ENCODE peak calls at places on chromosomes 2 and 18, in ten cellular contexts. I, Z, J, V, A, U, N, F, P and O are unnamed samples. For H3K9me3 and H3K4me1, the result is how much of the 10 kb centered on the place peaks cover.

GRCh38 chr2:155377178-155377780 is 678.8 kb downstream of the KCNJ3 start:
- DNase-seq in F (no peak), Z (peak), V (no peak), N (no peak), I (no peak), A (peak), J (peak), U (no peak), P (no peak), O (peak)

GRCh38 chr18:28036481-28036880 is 140.4 kb downstream of the CDH2 start:
- DNase-seq in P (no peak), V (no peak), F (no peak), I (no peak), N (no peak), Z (no peak), A (no peak), J (no peak), U (no peak), O (no peak)

GRCh38 chr2:57376985-57377384 is 669.6 kb upstream of the VRK2 start:
- DNase-seq in P (no peak), I (no peak), J (no peak), U (no peak), F (no peak), V (no peak), Z (no peak), A (peak), N (no peak), O (peak)

GRCh38 chr2:239257511-239257937 is 143.3 kb downstream of the HDAC4 start:
- DNase-seq in J (peak), I (no peak), U (peak), V (no peak), F (no peak), P (peak), N (no peak), A (peak), Z (peak), O (peak)

GRCh38 chr2:211609127-211609526 is 929.5 kb downstream of the ERBB4 start:
- DNase-seq in A (no peak), F (peak), J (no peak), I (no peak), N (no peak), U (no peak), Z (no peak), V (no peak), P (no peak), O (no peak)

GRCh38 chr2:32718752-32719151 is 90.9 kb downstream of the TTC27 start:
- DNase-seq in J (no peak), U (no peak), V (no peak), I (no peak), F (no peak), N (no peak), A (no peak), P (no peak), Z (no peak), O (no peak)

GRCh38 chr18:43077510-43078290 is 37.8 kb downstream of the RIT2 start:
- DNase-seq in I (no peak), N (no peak), P (no peak), J (no peak), Z (no peak), F (no peak), U (no peak), A (no peak), V (no peak), O (no peak)

GRCh38 chr18:136433-136832 is 21.9 kb upstream of the USP14 start:
- DNase-seq in I (peak), N (no peak), J (no peak), V (no peak), F (no peak), P (no peak), U (no peak), A (no peak), Z (no peak), O (no peak)

GRCh38 chr2:42342795-42343241 is 18.2 kb downstream of the COX7A2L start:
- DNase-seq in J (no peak), U (no peak), Z (no peak), N (no peak), P (no peak), F (no peak), A (no peak), V (no peak), I (no peak), O (no peak)

GRCh38 chr2:16665746-16666452 is at the start of gene CYRIA:
- DNase-seq in F (peak), I (no peak), Z (peak), N (peak), U (peak), A (peak), J (no peak), V (peak), P (peak), O (peak)

GRCh38 chr2:191927991-191928390 is 81.1 kb upstream of the CAVIN2 start:
- DNase-seq in P (no peak), V (no peak), A (peak), J (peak), Z (peak), I (no peak), U (no peak), F (no peak), N (no peak), O (peak)

GRCh38 chr18:27901424-27902226 is 275.3 kb downstream of the CDH2 start:
- DNase-seq in V (no peak), Z (no peak), J (no peak), P (no peak), N (no peak), I (no peak), F (no peak), A (no peak), U (no peak), O (peak)

GRCh38 chr2:101803945-101804696 is 106.6 kb downstream of the MAP4K4 start:
- DNase-seq in A (peak), J (no peak), U (no peak), P (no peak), V (no peak), I (no peak), Z (peak), F (no peak), N (no peak), O (peak)

GRCh38 chr2:43423941-43424261 is 171.9 kb downstream of the THADA start:
- DNase-seq in F (no peak), N (no peak), P (no peak), A (no peak), U (no peak), V (no peak), J (no peak), I (no peak), Z (no peak), O (no peak)

GRCh38 chr18:24427484-24427883 is 1.0 kb downstream of the IMPACT start:
- DNase-seq in N (no peak), V (no peak), I (no peak), Z (peak), J (peak), A (peak), P (no peak), U (no peak), F (peak), O (peak)

GRCh38 chr2:215598376-215598975 is 162.6 kb upstream of the FN1 start:
- DNase-seq in N (no peak), V (no peak), A (peak), P (no peak), I (no peak), Z (no peak), J (peak), U (no peak), F (no peak), O (peak)

GRCh38 chr2:242098445-242099128 is 229.1 kb downstream of the RTP5 start:
- DNase-seq in A (peak), U (no peak), N (no peak), I (no peak), F (no peak), J (peak), V (no peak), P (no peak), Z (no peak), O (peak)

GRCh38 chr18:8461544-8461943 is 147.7 kb upstream of the RAB12 start:
- DNase-seq in V (no peak), U (no peak), N (no peak), J (peak), A (no peak), P (no peak), Z (no peak), F (no peak), I (no peak), O (no peak)

GRCh38 chr2:62270728-62271127 is 74.8 kb downstream of the B3GNT2 start:
- DNase-seq in V (peak), I (no peak), A (no peak), J (peak), Z (peak), U (no peak), P (peak), N (peak), F (peak), O (peak)

GRCh38 chr2:197615033-197615652 is 60.2 kb downstream of the RFTN2 start:
- DNase-seq in J (no peak), P (no peak), F (no peak), V (peak), I (no peak), N (no peak), A (no peak), Z (no peak), U (no peak), O (no peak)

GRCh38 chr2:238720232-238720672 is 127.6 kb upstream of the TWIST2 start:
- DNase-seq in J (peak), A (peak), N (peak), Z (peak), F (peak), V (no peak), P (no peak), I (no peak), U (peak), O (peak)

GRCh38 chr2:119683717-119684443 is 4.9 kb downstream of the TMEM177 start:
- DNase-seq in F (no peak), V (no peak), I (no peak), A (no peak), Z (peak), P (no peak), J (peak), U (no peak), N (no peak), O (no peak)

GRCh38 chr2:225319872-225320271 is 79.6 kb upstream of the NYAP2 start:
- DNase-seq in F (no peak), N (no peak), V (no peak), I (no peak), A (no peak), P (no peak), U (no peak), Z (no peak), J (no peak), O (no peak)

GRCh38 chr2:226796840-226797288 is 2.8 kb downstream of the IRS1 start:
- DNase-seq in I (no peak), V (peak), A (peak), J (peak), P (peak), F (peak), N (no peak), U (peak), Z (no peak), O (peak)

GRCh38 chr2:55883339-55883738 is 40.2 kb downstream of the EFEMP1 start:
- DNase-seq in I (no peak), Z (peak), F (no peak), J (peak), V (no peak), N (no peak), U (no peak), P (no peak), A (peak), O (peak)

GRCh38 chr2:57696016-57696415 is 350.6 kb upstream of the VRK2 start:
- DNase-seq in A (peak), N (no peak), Z (no peak), V (no peak), P (no peak), U (no peak), I (no peak), J (peak), F (no peak), O (peak)

GRCh38 chr2:163259489-163259888 is 420.9 kb upstream of the KCNH7 start:
- DNase-seq in F (no peak), V (no peak), A (no peak), I (no peak), N (no peak), U (no peak), J (no peak), P (no peak), Z (no peak), O (peak)

GRCh38 chr2:43251171-43251731 is 24.8 kb upstream of the ZFP36L2 start:
- DNase-seq in P (no peak), J (peak), N (no peak), F (no peak), U (no peak), I (no peak), A (peak), V (peak), Z (peak), O (peak)

GRCh38 chr2:241542278-241542605 is 16.3 kb upstream of the BOK start:
- DNase-seq in F (peak), U (peak), Z (no peak), P (no peak), I (no peak), V (no peak), N (peak), J (no peak), A (no peak), O (no peak)

GRCh38 chr2:240139011-240139441 is 1.4 kb downstream of the OTOS start:
- DNase-seq in N (no peak), U (peak), A (no peak), F (no peak), I (no peak), V (no peak), P (no peak), Z (no peak), J (no peak), O (no peak)

GRCh38 chr2:152407204-152407721 is 72.3 kb downstream of the FMNL2 start:
- DNase-seq in V (peak), Z (peak), U (peak), J (peak), N (peak), A (peak), I (no peak), F (peak), P (peak), O (peak)

GRCh38 chr2:430280-431040 is 142.6 kb upstream of the ALKAL2 start:
- DNase-seq in U (no peak), V (no peak), J (no peak), A (no peak), P (no peak), F (no peak), I (no peak), Z (no peak), N (no peak), O (no peak)
- H3K4me3 ChIP-seq in U (no peak), V (no peak), J (no peak), A (no peak), P (no peak), F (no peak), I (peak), Z (no peak), N (no peak), O (no peak)

GRCh38 chr2:122999823-123000222 is 1025.3 kb upstream of the CNTNAP5 start:
- DNase-seq in P (no peak), F (no peak), N (no peak), I (no peak), Z (no peak), J (no peak), U (no peak), V (no peak), A (no peak), O (no peak)
- H3K9me3 ChIP-seq in P (under half), F (under half), N (under half), I (under half), Z (under half), J (under half), U (under half), V (under half), A (under half), O (under half)

DNA sequence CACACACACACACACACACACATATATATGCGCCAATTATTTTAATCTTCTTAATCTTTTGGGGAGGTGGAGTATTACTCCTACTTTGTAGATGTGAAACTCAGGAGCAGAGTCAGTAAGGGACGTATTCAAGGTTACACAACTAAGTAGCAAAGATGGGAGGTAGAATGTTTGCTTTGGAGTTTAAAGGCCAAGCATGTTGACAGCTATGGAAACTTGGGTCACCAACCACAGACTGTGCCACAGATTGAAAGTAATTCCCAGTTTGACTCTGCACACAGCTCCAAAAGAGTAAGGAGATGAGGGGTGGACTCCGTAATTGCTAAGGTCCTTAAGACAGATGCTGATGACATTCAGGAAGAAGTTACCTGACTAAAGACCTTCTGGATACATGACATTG is 124.8 kb upstream of the ITGB6 start:
- DNase-seq in F (no peak), Z (no peak), N (no peak), I (no peak), J (no peak), U (no peak), V (no peak), A (no peak), P (no peak), O (no peak)
- H3K4me1 ChIP-seq in F (under half), Z (half or more), N (under half), I (under half), J (under half), U (half or more), V (under half), A (half or more), P (half or more), O (under half)

DNA sequence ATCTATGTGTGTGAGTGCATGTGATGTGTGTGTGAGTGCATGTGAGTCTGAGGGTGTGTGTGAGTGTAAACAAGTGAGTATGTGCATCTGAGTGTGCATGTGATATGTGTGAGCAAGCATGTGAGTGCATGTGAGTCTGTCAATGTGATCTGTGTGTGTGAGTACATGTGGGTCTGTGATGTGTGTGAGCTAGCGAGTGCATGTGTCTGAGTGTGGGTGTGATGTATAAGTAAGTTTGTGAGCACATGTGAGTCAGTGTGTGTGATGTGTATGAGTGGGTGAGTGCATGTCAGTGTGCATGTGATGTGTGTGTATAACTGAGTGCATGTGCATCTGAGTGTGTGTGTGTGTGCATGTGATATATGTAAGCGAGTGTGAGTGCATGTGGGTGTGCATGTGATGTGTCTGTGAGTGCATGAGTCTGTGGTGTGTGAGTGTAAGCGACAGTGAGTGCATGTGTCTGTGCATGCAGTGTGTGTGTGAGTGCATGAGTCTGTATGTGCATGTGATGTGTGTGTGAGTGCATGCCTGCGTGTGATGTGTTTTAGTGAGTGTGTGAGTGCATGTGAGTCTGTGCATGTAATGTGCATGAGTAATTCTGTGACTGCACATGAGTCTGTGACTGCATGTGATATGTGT is 44.1 kb downstream of the COPS8 start:
- DNase-seq in U (no peak), N (no peak), P (no peak), V (no peak), F (no peak), A (no peak), Z (no peak), J (no peak), I (no peak), O (no peak)
- H3K4me3 ChIP-seq in U (no peak), N (no peak), P (no peak), V (no peak), F (no peak), A (no peak), Z (no peak), J (no peak), I (no peak), O (no peak)

DNA sequence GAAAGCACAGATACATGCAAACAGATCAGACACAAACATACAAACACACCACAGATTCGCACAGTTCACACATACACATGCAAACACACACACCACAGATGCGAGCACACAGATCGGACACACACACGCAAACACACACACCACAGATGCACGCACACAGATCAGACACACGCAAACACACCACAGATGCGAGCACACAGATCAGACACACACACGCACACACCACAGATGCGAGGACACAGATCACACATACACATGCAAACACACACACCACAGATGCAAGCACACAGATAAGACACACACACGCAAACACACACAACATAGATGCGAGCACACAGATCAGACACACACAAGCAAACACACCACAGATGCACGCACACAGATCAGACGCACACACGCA is 149.0 kb downstream of the PXDN start:
- DNase-seq in P (no peak), A (no peak), I (no peak), F (no peak), V (no peak), Z (no peak), N (no peak), U (no peak), J (no peak), O (no peak)
- H3K9me3 ChIP-seq in P (under half), A (under half), I (under half), F (under half), V (under half), Z (under half), N (under half), U (under half), J (under half), O (under half)

GRCh38 chr2:235004289-235004903 is 52.6 kb downstream of the SH3BP4 start:
- DNase-seq in N (no peak), J (no peak), V (no peak), F (no peak), P (no peak), U (peak), A (no peak), Z (peak), I (no peak), O (peak)
- H3K4me1 ChIP-seq in N (half or more), J (half or more), V (under half), F (under half), P (half or more), U (under half), A (under half), Z (half or more), I (under half), O (under half)

DNA sequence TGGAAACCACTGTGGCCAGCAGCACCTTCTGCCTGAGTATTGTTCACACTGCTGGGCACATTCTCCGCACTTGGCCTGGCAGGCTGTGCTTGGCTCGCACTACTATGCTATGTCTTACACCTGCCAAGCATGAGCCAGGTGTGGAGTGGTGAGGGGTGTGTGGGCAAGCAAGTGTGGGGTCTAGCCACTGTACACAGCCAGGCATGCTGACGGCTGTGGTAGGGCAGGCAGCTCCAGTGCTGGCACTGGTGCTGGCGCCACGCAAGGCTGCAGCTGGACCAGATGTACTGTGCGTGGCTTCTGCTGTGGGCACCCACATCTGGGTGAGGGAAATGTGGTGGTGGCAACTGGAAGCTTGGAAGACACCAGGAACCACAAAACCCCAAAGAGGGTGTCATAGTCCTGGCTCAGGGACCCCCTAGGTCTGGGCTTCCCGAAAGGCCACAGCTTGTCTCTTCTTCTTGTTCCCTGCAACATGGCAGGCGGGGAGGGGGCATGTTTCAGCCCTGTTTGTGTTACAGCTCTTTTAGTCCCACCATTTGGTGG is 101.5 kb downstream of the ALMS1 start:
- DNase-seq in V (no peak), Z (no peak), U (no peak), J (no peak), I (no peak), P (no peak), A (no peak), F (no peak), N (no peak), O (no peak)
- H3K4me3 ChIP-seq in V (no peak), Z (no peak), U (no peak), J (no peak), I (no peak), P (no peak), A (no peak), F (no peak), N (no peak), O (no peak)

DNA sequence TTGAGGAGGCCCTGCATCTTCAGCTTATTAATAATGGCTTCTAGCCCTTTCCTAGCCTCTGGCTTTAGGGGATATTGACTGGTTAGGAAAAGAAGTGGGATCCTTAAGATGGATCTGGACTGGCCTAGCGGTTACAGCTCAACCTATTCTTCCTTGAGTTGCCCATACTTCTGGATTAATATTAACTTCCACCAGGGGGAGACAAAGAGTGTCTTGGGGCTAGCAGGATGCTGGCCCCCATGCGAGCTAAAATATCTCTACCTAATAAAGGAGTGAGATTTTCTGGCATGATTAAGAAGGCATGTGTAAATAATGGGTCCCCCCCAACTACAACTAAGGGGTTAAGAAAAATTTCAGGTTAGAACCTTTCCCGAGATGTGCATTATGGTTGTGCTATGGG is 23.2 kb upstream of the PLA2R1 start:
- DNase-seq in P (no peak), N (no peak), A (no peak), V (no peak), U (no peak), F (no peak), J (no peak), I (no peak), Z (no peak), O (no peak)
- H3K9me3 ChIP-seq in P (under half), N (under half), A (under half), V (under half), U (half or more), F (under half), J (under half), I (half or more), Z (under half), O (under half)

GRCh38 chr18:48924621-48925601 is 25.9 kb downstream of the SMAD7 start:
- DNase-seq in U (no peak), F (no peak), J (no peak), P (no peak), I (no peak), A (peak), N (no peak), V (no peak), Z (no peak), O (no peak)
- H3K4me1 ChIP-seq in U (half or more), F (under half), J (half or more), P (half or more), I (half or more), A (half or more), N (half or more), V (under half), Z (half or more), O (half or more)